ENCODE peak calls at places on chromosomes 2 and 18, in four cellular contexts. One of them, this sample, is unnamed.

GRCh38 chr2:98731709-98732349 is 897 bp upstream of the MGAT4A start:
- DNase-seq in mammary epithelial cell: no peak
- DNase-seq in stomach: no peak
- DNase-seq in mucosa of descending colon: no peak
- DNase-seq in this sample: no peak

GRCh38 chr18:9578306-9578705 is 36.1 kb downstream of the PPP4R1 start:
- DNase-seq in stomach: no peak
- DNase-seq in mucosa of descending colon: no peak
- DNase-seq in mammary epithelial cell: peak; percentile 24
- DNase-seq in this sample: no peak

GRCh38 chr2:239321596-239322413 is 79.0 kb downstream of the HDAC4 start:
- DNase-seq in mammary epithelial cell: no peak
- DNase-seq in mucosa of descending colon: no peak
- DNase-seq in stomach: no peak
- DNase-seq in this sample: no peak

GRCh38 chr2:200735061-200735460 is 76.6 kb upstream of the BZW1 start:
- DNase-seq in mammary epithelial cell: no peak
- DNase-seq in mucosa of descending colon: no peak
- DNase-seq in stomach: no peak
- DNase-seq in this sample: no peak

GRCh38 chr18:2697184-2697583 is 41.7 kb downstream of the SMCHD1 start:
- DNase-seq in stomach: no peak
- DNase-seq in mucosa of descending colon: no peak
- DNase-seq in mammary epithelial cell: no peak
- DNase-seq in this sample: no peak

GRCh38 chr18:13558790-13559189 is 167.6 kb downstream of the FAM210A start:
- DNase-seq in mammary epithelial cell: no peak
- DNase-seq in stomach: no peak
- DNase-seq in mucosa of descending colon: no peak
- DNase-seq in this sample: no peak

GRCh38 chr2:157182204-157182709 is 75.2 kb upstream of the GALNT5 start:
- DNase-seq in mammary epithelial cell: no peak
- DNase-seq in mucosa of descending colon: no peak
- DNase-seq in stomach: no peak
- DNase-seq in this sample: no peak

GRCh38 chr2:219368690-219369108 is 19.0 kb downstream of the DNPEP start:
- DNase-seq in mammary epithelial cell: peak; percentile 60
- DNase-seq in mucosa of descending colon: no peak
- DNase-seq in stomach: no peak
- DNase-seq in this sample: peak; percentile 72

GRCh38 chr2:162282765-162283425 is 35.6 kb downstream of the IFIH1 start:
- DNase-seq in mammary epithelial cell: no peak
- DNase-seq in stomach: no peak
- DNase-seq in mucosa of descending colon: no peak
- DNase-seq in this sample: no peak

GRCh38 chr2:149860276-149860921 is 272.8 kb upstream of the MMADHC start:
- DNase-seq in mammary epithelial cell: no peak
- DNase-seq in stomach: peak; percentile 27
- DNase-seq in mucosa of descending colon: no peak
- DNase-seq in this sample: peak; percentile 98

GRCh38 chr2:146413086-146413610 is 1431.7 kb upstream of the ACVR2A start:
- DNase-seq in mammary epithelial cell: no peak
- DNase-seq in mucosa of descending colon: no peak
- DNase-seq in stomach: no peak
- DNase-seq in this sample: no peak

GRCh38 chr18:74456409-74457042 is 582 bp downstream of the DIPK1C start:
- DNase-seq in mammary epithelial cell: peak; percentile 25
- DNase-seq in stomach: no peak
- DNase-seq in mucosa of descending colon: no peak
- DNase-seq in this sample: no peak

GRCh38 chr2:217555075-217555876 is 447.5 kb downstream of the TNS1 start:
- DNase-seq in mucosa of descending colon: peak; percentile 44
- DNase-seq in stomach: no peak
- DNase-seq in mammary epithelial cell: no peak
- DNase-seq in this sample: no peak

GRCh38 chr2:127201452-127201851 is 18.6 kb downstream of the CYP27C1 start:
- DNase-seq in mammary epithelial cell: no peak
- DNase-seq in stomach: no peak
- DNase-seq in mucosa of descending colon: no peak
- DNase-seq in this sample: no peak

GRCh38 chr2:147368306-147368705 is 476.5 kb upstream of the ACVR2A start:
- DNase-seq in mammary epithelial cell: no peak
- DNase-seq in mucosa of descending colon: no peak
- DNase-seq in stomach: no peak
- DNase-seq in this sample: no peak

GRCh38 chr2:235238537-235238936 is 255.3 kb upstream of the AGAP1 start:
- DNase-seq in mammary epithelial cell: no peak
- DNase-seq in stomach: peak; percentile 33
- DNase-seq in mucosa of descending colon: peak; percentile 62
- DNase-seq in this sample: no peak

GRCh38 chr2:134351899-134352298 is 98.0 kb downstream of the MGAT5 start:
- DNase-seq in mammary epithelial cell: no peak
- DNase-seq in mucosa of descending colon: no peak
- DNase-seq in stomach: no peak
- DNase-seq in this sample: no peak

GRCh38 chr2:584863-585823 is 92.1 kb downstream of the TMEM18 start:
- DNase-seq in mucosa of descending colon: no peak
- DNase-seq in stomach: no peak
- DNase-seq in mammary epithelial cell: no peak
- DNase-seq in this sample: no peak

GRCh38 chr2:38113999-38114708 is 38.2 kb upstream of the CYP1B1 start:
- DNase-seq in mucosa of descending colon: no peak
- DNase-seq in stomach: no peak
- DNase-seq in mammary epithelial cell: no peak
- DNase-seq in this sample: peak; percentile 59

GRCh38 chr2:232023426-232023825 is 61.9 kb downstream of the DIS3L2 start:
- DNase-seq in stomach: no peak
- DNase-seq in mammary epithelial cell: no peak
- DNase-seq in mucosa of descending colon: no peak
- DNase-seq in this sample: no peak

GRCh38 chr18:41829648-41830516 is 125.2 kb upstream of the PIK3C3 start:
- DNase-seq in stomach: no peak
- DNase-seq in mucosa of descending colon: no peak
- DNase-seq in mammary epithelial cell: peak; percentile 9
- DNase-seq in this sample: peak; percentile 71

GRCh38 chr2:101827246-101827645 is 129.7 kb downstream of the MAP4K4 start:
- DNase-seq in stomach: no peak
- DNase-seq in mammary epithelial cell: peak; percentile 87
- DNase-seq in mucosa of descending colon: no peak
- DNase-seq in this sample: peak; percentile 96

GRCh38 chr2:575728-576237 is 101.4 kb downstream of the TMEM18 start:
- DNase-seq in mammary epithelial cell: no peak
- DNase-seq in stomach: no peak
- DNase-seq in mucosa of descending colon: no peak
- DNase-seq in this sample: no peak

GRCh38 chr2:30336978-30337841 is 105.9 kb downstream of the LBH start:
- DNase-seq in stomach: no peak
- DNase-seq in mucosa of descending colon: peak; percentile 64
- DNase-seq in mammary epithelial cell: no peak
- DNase-seq in this sample: no peak

GRCh38 chr2:95023222-95023597 is 2.3 kb upstream of the MAL start:
- DNase-seq in stomach: peak; percentile 61
- DNase-seq in mucosa of descending colon: no peak
- DNase-seq in mammary epithelial cell: peak; percentile 28
- DNase-seq in this sample: no peak
- H3K4me3 ChIP-seq in stomach: no peak overlapping the region
- H3K4me3 ChIP-seq in mucosa of descending colon: no peak overlapping the region
- H3K4me3 ChIP-seq in mammary epithelial cell: no peak overlapping the region
- H3K4me3 ChIP-seq in this sample: no peak overlapping the region

DNA sequence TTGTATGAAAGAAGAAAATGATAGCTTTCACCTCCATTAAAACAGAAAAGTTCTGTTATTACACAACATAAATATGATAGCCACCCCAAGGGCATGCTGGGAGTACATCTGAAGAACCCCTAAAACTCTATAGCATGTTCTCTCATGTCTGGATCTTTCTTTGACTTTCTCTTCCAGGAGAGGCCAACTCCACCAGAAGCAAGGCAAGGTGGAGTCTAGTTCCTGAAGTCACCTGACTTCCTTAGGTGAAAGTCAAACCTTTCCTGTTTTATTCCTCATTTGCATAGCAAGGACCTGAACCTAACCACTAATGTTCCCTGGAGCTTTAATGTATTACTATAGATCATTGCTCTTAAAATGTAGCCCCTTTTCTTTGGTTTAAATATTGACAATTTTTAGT is 5.7 kb downstream of the STAT1 start:
- DNase-seq in mucosa of descending colon: no peak
- DNase-seq in stomach: no peak
- DNase-seq in mammary epithelial cell: no peak
- DNase-seq in this sample: no peak
- H3K36me3 ChIP-seq in mucosa of descending colon: peaks cover 16% of the 10 kb centered on the region
- H3K36me3 ChIP-seq in stomach: peaks cover 87% of the 10 kb centered on the region
- H3K36me3 ChIP-seq in mammary epithelial cell: peaks cover 37% of the 10 kb centered on the region
- H3K36me3 ChIP-seq in this sample: peaks cover 70% of the 10 kb centered on the region

DNA sequence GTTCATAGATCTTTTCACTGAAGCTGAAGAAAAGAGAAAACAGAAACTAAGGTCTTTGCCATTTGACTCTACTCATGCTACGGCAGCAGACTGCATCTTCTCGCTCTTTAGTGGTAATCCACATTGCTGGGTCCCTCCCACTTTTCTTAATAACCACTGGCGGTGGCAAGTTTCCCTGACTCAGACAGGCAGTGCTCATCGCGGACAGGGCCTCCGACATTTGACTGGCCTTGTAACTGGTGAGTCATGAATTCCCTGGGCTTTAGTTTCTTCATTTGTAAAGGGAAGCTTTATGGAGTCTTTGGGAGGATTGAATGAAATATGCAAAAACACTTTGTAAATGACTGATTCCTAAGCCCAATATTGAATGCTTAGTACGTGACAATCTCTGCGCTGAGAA is 238.2 kb upstream of the RBBP8 start:
- DNase-seq in mammary epithelial cell: peak; percentile 84
- DNase-seq in mucosa of descending colon: no peak
- DNase-seq in stomach: no peak
- DNase-seq in this sample: peak; percentile 97
- H3K4me3 ChIP-seq in mammary epithelial cell: no peak overlapping the region
- H3K4me3 ChIP-seq in mucosa of descending colon: no peak overlapping the region
- H3K4me3 ChIP-seq in stomach: no peak overlapping the region
- H3K4me3 ChIP-seq in this sample: no peak overlapping the region

GRCh38 chr2:70212298-70212948 is 21.6 kb upstream of the C2orf42 start:
- DNase-seq in mucosa of descending colon: no peak
- DNase-seq in mammary epithelial cell: no peak
- DNase-seq in stomach: no peak
- DNase-seq in this sample: no peak

GRCh38 chr2:70214958-70215357 is 24.1 kb upstream of the C2orf42 start:
- DNase-seq in mucosa of descending colon: no peak
- DNase-seq in mammary epithelial cell: no peak
- DNase-seq in stomach: no peak
- DNase-seq in this sample: peak; percentile 52

GRCh38 chr2:70211595-70211994 is 20.8 kb upstream of the C2orf42 start:
- DNase-seq in stomach: no peak
- DNase-seq in mucosa of descending colon: no peak
- DNase-seq in mammary epithelial cell: no peak
- DNase-seq in this sample: no peak

DNA sequence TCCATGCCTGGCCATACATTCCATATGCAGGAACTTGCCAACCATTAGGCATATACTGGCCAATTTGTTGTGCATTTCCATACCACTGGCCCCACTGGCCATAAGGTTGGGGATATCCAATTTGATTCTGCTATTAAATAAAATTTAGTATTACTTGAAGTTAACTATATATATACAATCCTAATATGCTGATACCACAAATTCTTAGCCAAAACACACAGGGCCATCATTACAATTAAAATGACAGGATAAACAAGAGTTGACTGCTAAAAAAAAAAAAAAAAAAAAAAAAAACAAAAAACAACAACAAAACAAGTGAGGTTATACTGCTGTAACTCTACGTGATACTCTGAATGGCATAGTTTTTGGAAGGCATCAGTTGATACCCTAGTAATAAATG is 23.5 kb upstream of the C2orf42 start:
- DNase-seq in mucosa of descending colon: no peak
- DNase-seq in mammary epithelial cell: no peak
- DNase-seq in stomach: no peak
- DNase-seq in this sample: no peak
- H3K36me3 ChIP-seq in mucosa of descending colon: no peaks in the 10 kb centered on the region
- H3K36me3 ChIP-seq in mammary epithelial cell: peaks cover 19% of the 10 kb centered on the region
- H3K36me3 ChIP-seq in stomach: peaks cover 92% of the 10 kb centered on the region
- H3K36me3 ChIP-seq in this sample: peaks cover 31% of the 10 kb centered on the region

GRCh38 chr2:176093145-176093888 is 796 bp downstream of the HOXD13 start:
- DNase-seq in stomach: peak; percentile 22
- DNase-seq in mammary epithelial cell: no peak
- DNase-seq in mucosa of descending colon: peak; percentile 55
- DNase-seq in this sample: no peak
- H3K4me3 ChIP-seq in stomach: peak overlapping the region; percentile 25
- H3K4me3 ChIP-seq in mammary epithelial cell: no peak overlapping the region
- H3K4me3 ChIP-seq in mucosa of descending colon: no peak overlapping the region
- H3K4me3 ChIP-seq in this sample: no peak overlapping the region

GRCh38 chr2:229810786-229811185 is 96.4 kb upstream of the DNER start:
- DNase-seq in stomach: no peak
- DNase-seq in mammary epithelial cell: no peak
- DNase-seq in mucosa of descending colon: no peak
- DNase-seq in this sample: no peak
- H3K36me3 ChIP-seq in stomach: peaks cover 100% of the 10 kb centered on the region
- H3K36me3 ChIP-seq in mammary epithelial cell: peaks cover 31% of the 10 kb centered on the region
- H3K36me3 ChIP-seq in mucosa of descending colon: no peaks in the 10 kb centered on the region
- H3K36me3 ChIP-seq in this sample: peaks cover 49% of the 10 kb centered on the region

DNA sequence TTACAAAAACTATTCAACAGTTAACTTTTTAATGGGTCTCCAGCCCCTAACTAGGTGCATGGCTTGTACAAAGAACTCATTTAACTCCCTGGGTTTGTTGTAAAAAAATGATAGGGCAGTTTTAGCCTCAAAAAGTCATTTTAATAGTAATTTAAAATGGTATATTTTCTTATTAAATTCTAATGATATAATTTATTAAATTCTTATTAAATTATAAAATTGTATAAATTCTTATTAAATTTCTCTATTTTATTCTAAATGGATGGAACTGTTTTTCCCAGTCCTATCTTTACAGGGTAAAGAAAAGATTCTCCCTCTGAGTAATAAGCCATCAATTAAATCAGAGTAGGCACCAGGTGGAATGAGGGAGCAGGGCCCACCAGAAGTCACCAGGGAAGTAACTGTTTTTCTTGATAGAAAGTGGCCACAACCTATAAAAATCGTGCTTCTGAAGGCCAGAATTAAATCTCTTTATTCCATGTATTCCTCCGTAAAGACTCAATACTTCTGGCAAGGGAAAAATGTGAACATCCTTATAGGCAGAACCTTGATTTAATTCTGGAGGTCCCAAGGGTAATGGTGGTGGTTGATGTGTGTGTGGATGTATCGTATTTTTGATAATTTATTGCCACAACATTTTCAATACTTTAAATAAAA is 829 bp downstream of the FKBP7 start:
- DNase-seq in mucosa of descending colon: no peak
- DNase-seq in stomach: no peak
- DNase-seq in mammary epithelial cell: no peak
- DNase-seq in this sample: no peak
- H3K4me3 ChIP-seq in mucosa of descending colon: no peak overlapping the region
- H3K4me3 ChIP-seq in stomach: peak overlapping the region; percentile 69
- H3K4me3 ChIP-seq in mammary epithelial cell: peak overlapping the region; percentile 95
- H3K4me3 ChIP-seq in this sample: peak overlapping the region; percentile 77

GRCh38 chr2:27040282-27040681 is 7.5 kb downstream of the TMEM214 start:
- DNase-seq in mucosa of descending colon: no peak
- DNase-seq in mammary epithelial cell: no peak
- DNase-seq in stomach: no peak
- DNase-seq in this sample: no peak
- H3K36me3 ChIP-seq in mucosa of descending colon: peaks cover 20% of the 10 kb centered on the region
- H3K36me3 ChIP-seq in mammary epithelial cell: peaks cover 37% of the 10 kb centered on the region
- H3K36me3 ChIP-seq in stomach: peaks cover 67% of the 10 kb centered on the region
- H3K36me3 ChIP-seq in this sample: peaks cover 83% of the 10 kb centered on the region

This sample was measured in brain microvascular endothelial cell.